ENCODE peak calls at places on chromosomes 3 and 15, in four cellular contexts. O, U, C and T are unnamed samples.

GRCh38 chr15:76823903-76824302 is 81.2 kb downstream of the SCAPER start:
- DNase-seq in O (no peak), U (no peak), C (no peak), T (no peak)

GRCh38 chr3:37028329-37028728 is 35.0 kb downstream of the MLH1 start:
- DNase-seq in U (no peak), C (no peak), O (no peak), T (no peak)

GRCh38 chr3:70247955-70248354 is 64.5 kb downstream of the MDFIC2 start:
- DNase-seq in O (no peak), U (no peak), C (no peak), T (no peak)

GRCh38 chr3:33060609-33061337 is 36.2 kb downstream of the GLB1 start:
- DNase-seq in O (no peak), U (no peak), C (no peak), T (no peak)

GRCh38 chr15:43483306-43484128 is 9.4 kb downstream of the TP53BP1 start:
- DNase-seq in O (no peak), C (no peak), U (no peak), T (no peak)

GRCh38 chr3:147989344-147989743 is 580.2 kb downstream of the ZIC1 start:
- DNase-seq in O (no peak), C (no peak), U (no peak), T (no peak)

GRCh38 chr3:141644931-141645330 is 93.2 kb upstream of the RNF7 start:
- DNase-seq in O (peak), U (peak), C (no peak), T (peak)

GRCh38 chr3:152192050-152192449 is 76.7 kb upstream of the MBNL1 start:
- DNase-seq in O (no peak), U (no peak), C (no peak), T (no peak)

GRCh38 chr3:197345381-197345780 is 47.0 kb upstream of the DLG1 start:
- DNase-seq in U (no peak), C (no peak), O (no peak), T (no peak)

GRCh38 chr15:76177491-76178040 is 117.8 kb downstream of the TMEM266 start:
- DNase-seq in O (no peak), U (no peak), C (no peak), T (no peak)

GRCh38 chr3:181943285-181943684 is 231.6 kb downstream of the SOX2 start:
- DNase-seq in C (no peak), U (no peak), O (no peak), T (peak)

GRCh38 chr3:38137615-38138346 is 680 bp upstream of the MYD88 start:
- DNase-seq in C (no peak), O (no peak), U (no peak), T (no peak)

GRCh38 chr3:71378509-71378908 is 205.0 kb downstream of the FOXP1 start:
- DNase-seq in O (no peak), C (no peak), U (no peak), T (no peak)

GRCh38 chr3:81289676-81290075 is 471.8 kb downstream of the GBE1 start:
- DNase-seq in U (no peak), O (no peak), C (no peak), T (no peak)

GRCh38 chr3:94234177-94234788 is 171.4 kb downstream of the NSUN3 start:
- DNase-seq in U (no peak), O (no peak), C (no peak), T (no peak)

GRCh38 chr3:15292765-15293522 is 39.4 kb downstream of the SH3BP5 start:
- DNase-seq in U (no peak), O (no peak), C (no peak), T (no peak)

GRCh38 chr3:140186421-140186920 is 251.5 kb downstream of the CLSTN2 start:
- DNase-seq in U (no peak), C (no peak), O (no peak), T (no peak)

GRCh38 chr3:142649996-142650693 is 54.0 kb downstream of the PLS1 start:
- DNase-seq in U (no peak), O (no peak), C (no peak), T (no peak)

GRCh38 chr3:128742821-128743594 is 17.0 kb downstream of the RAB7A start:
- DNase-seq in U (no peak), O (no peak), C (no peak), T (no peak)

GRCh38 chr15:49624046-49624445 is 3.2 kb downstream of the DTWD1 start:
- DNase-seq in O (no peak), U (no peak), C (no peak), T (no peak)

GRCh38 chr15:78018445-78018844 is 59.1 kb downstream of the TBC1D2B start:
- DNase-seq in U (no peak), C (no peak), O (no peak), T (no peak)

GRCh38 chr3:182979103-182979697 is 1.1 kb downstream of the DCUN1D1 start:
- DNase-seq in O (no peak), U (no peak), C (no peak), T (no peak)

GRCh38 chr15:48052871-48053383 is 67.9 kb upstream of the SLC24A5 start:
- DNase-seq in C (no peak), U (no peak), O (no peak), T (no peak)

GRCh38 chr3:196774191-196774820 is 34.6 kb downstream of the PAK2 start:
- DNase-seq in U (no peak), C (no peak), O (no peak), T (no peak)

GRCh38 chr3:157786216-157786615 is 283.0 kb upstream of the VEPH1 start:
- DNase-seq in O (no peak), U (no peak), C (no peak), T (no peak)

GRCh38 chr3:43030162-43030935 is 51.2 kb downstream of the GASK1A start:
- DNase-seq in O (no peak), C (no peak), U (no peak), T (no peak)

GRCh38 chr3:178856804-178857203 is 214.8 kb downstream of the ZMAT3 start:
- DNase-seq in C (no peak), U (no peak), O (no peak), T (no peak)